ENCODE peak calls at places on chromosome 6, in four cellular contexts. G is H9, T is mesenchymal stem cell, X is neural progenitor cell. S is an unnamed sample.

GRCh38 chr6:47097092-47097945 is 55.2 kb upstream of the ADGRF1 start:
- DNase-seq in G (peak), T (peak), X (peak), S (peak)

GRCh38 chr6:147099974-147100373 is 104.2 kb upstream of the STXBP5 start:
- DNase-seq in G (no peak), T (peak), X (no peak), S (peak)

GRCh38 chr6:157650261-157650640 is 172.8 kb upstream of the SNX9 start:
- DNase-seq in G (no peak), T (no peak), X (no peak), S (no peak)

GRCh38 chr6:3442444-3443220 is 14.2 kb downstream of the SLC22A23 start:
- DNase-seq in G (no peak), T (peak), X (no peak), S (peak)

GRCh38 chr6:79038061-79038460 is 40.0 kb downstream of the PHIP start:
- DNase-seq in G (no peak), T (no peak), X (peak), S (no peak)

GRCh38 chr6:36171573-36171972 is 25.0 kb upstream of the BRPF3 start:
- DNase-seq in G (no peak), T (no peak), X (no peak), S (no peak)

GRCh38 chr6:38739532-38739931 is 24.4 kb downstream of the DNAH8 start:
- DNase-seq in G (no peak), T (no peak), X (no peak), S (no peak)

GRCh38 chr6:169847141-169847674 is 95.8 kb downstream of the ERMARD start:
- DNase-seq in G (no peak), T (no peak), X (no peak), S (peak)

GRCh38 chr6:551405-551804 is 105.5 kb downstream of the HUS1B start:
- DNase-seq in G (peak), T (peak), X (peak), S (no peak)

GRCh38 chr6:30922447-30922852 is 8.4 kb downstream of the VARS2 start:
- DNase-seq in G (peak), T (no peak), X (no peak), S (no peak)

GRCh38 chr6:138523347-138524210 is 24.3 kb upstream of the NHSL1 start:
- DNase-seq in G (no peak), T (peak), X (no peak), S (peak)

GRCh38 chr6:28600188-28600587 is 74.5 kb downstream of the GPX5 start:
- DNase-seq in G (no peak), T (no peak), X (no peak), S (no peak)

GRCh38 chr6:137967689-137968467 is 100.8 kb downstream of the TNFAIP3 start:
- DNase-seq in G (no peak), T (no peak), X (no peak), S (peak)

GRCh38 chr6:1763411-1763810 is 153.7 kb downstream of the FOXC1 start:
- DNase-seq in G (no peak), T (no peak), X (no peak), S (no peak)

GRCh38 chr6:20497200-20497820 is 36.9 kb upstream of the CDKAL1 start:
- DNase-seq in G (no peak), T (peak), X (no peak), S (no peak)

GRCh38 chr6:4672772-4673171 is 103.4 kb upstream of the CDYL start:
- DNase-seq in G (no peak), T (peak), X (no peak), S (peak)

GRCh38 chr6:123509112-123509511 is 127.6 kb downstream of the TRDN start:
- DNase-seq in G (no peak), T (peak), X (no peak), S (no peak)

GRCh38 chr6:137020771-137021170 is 24.0 kb downstream of the IL20RA start:
- DNase-seq in G (no peak), T (no peak), X (no peak), S (no peak)

GRCh38 chr6:17640477-17640917 is 40.4 kb downstream of the FAM8A1 start:
- DNase-seq in G (no peak), T (peak), X (no peak), S (no peak)

GRCh38 chr6:115982453-115982852 is 78.2 kb downstream of the FRK start:
- DNase-seq in G (no peak), T (no peak), X (no peak), S (no peak)

GRCh38 chr6:116018976-116019375 is 41.7 kb downstream of the FRK start:
- DNase-seq in G (no peak), T (no peak), X (no peak), S (no peak)

GRCh38 chr6:169845426-169846285 is 94.2 kb downstream of the ERMARD start:
- DNase-seq in G (peak), T (no peak), X (no peak), S (peak)

GRCh38 chr6:109192865-109193264 is 97.6 kb downstream of the CEP57L1 start:
- DNase-seq in G (no peak), T (no peak), X (no peak), S (no peak)

GRCh38 chr6:63634630-63635029 is 972 bp upstream of the PHF3 start:
- DNase-seq in G (no peak), T (peak), X (peak), S (no peak)

GRCh38 chr6:157574851-157575424 is 193.9 kb downstream of the ZDHHC14 start:
- DNase-seq in G (no peak), T (no peak), X (no peak), S (no peak)

GRCh38 chr6:169800668-169801395 is 49.4 kb downstream of the ERMARD start:
- DNase-seq in G (peak), T (peak), X (no peak), S (peak)

GRCh38 chr6:130460934-130461333 is 95.1 kb downstream of the TMEM200A start:
- DNase-seq in G (no peak), T (no peak), X (no peak), S (no peak)

GRCh38 chr6:157063176-157063934 is 260.0 kb downstream of the TMEM242 start:
- DNase-seq in G (no peak), T (no peak), X (no peak), S (no peak)

GRCh38 chr6:80789912-80790635 is 683.6 kb downstream of the BCKDHB start:
- DNase-seq in G (no peak), T (peak), X (no peak), S (no peak)

GRCh38 chr6:33156561-33156960 is 35.7 kb downstream of the COL11A2 start:
- DNase-seq in G (no peak), T (no peak), X (no peak), S (peak)

GRCh38 chr6:116513224-116513875 is 1.9 kb downstream of the CALHM5 start:
- DNase-seq in G (no peak), T (no peak), X (no peak), S (no peak)

GRCh38 chr6:36703982-36704381 is 6.4 kb downstream of the RAB44 start:
- DNase-seq in G (no peak), T (no peak), X (no peak), S (no peak)

GRCh38 chr6:163352011-163352685 is 62.4 kb upstream of the QKI start:
- DNase-seq in G (no peak), T (no peak), X (no peak), S (no peak)

GRCh38 chr6:116682334-116682712 is 1.3 kb downstream of the KPNA5 start:
- DNase-seq in G (no peak), T (peak), X (peak), S (peak)

GRCh38 chr6:134466751-134467525 is 149.0 kb upstream of the SGK1 start:
- DNase-seq in G (no peak), T (no peak), X (no peak), S (no peak)

GRCh38 chr6:150196942-150197745 is 54.3 kb downstream of the PPP1R14C start:
- DNase-seq in G (no peak), T (peak), X (no peak), S (peak)

GRCh38 chr6:81049425-81050042 is 702.9 kb downstream of the TENT5A start:
- DNase-seq in G (no peak), T (peak), X (no peak), S (no peak)

GRCh38 chr6:136147342-136147741 is 102.8 kb downstream of the MTFR2 start:
- DNase-seq in G (no peak), T (no peak), X (no peak), S (no peak)

GRCh38 chr6:99514089-99514488 is 1.1 kb downstream of the USP45 start:
- DNase-seq in G (no peak), T (peak), X (peak), S (no peak)

GRCh38 chr6:113936093-113936934 is 34.6 kb downstream of the HDAC2 start:
- DNase-seq in G (no peak), T (peak), X (peak), S (peak)

GRCh38 chr6:15950962-15951569 is 177.8 kb upstream of the MYLIP start:
- DNase-seq in G (no peak), T (no peak), X (no peak), S (no peak)

GRCh38 chr6:15948930-15949900 is 179.7 kb upstream of the MYLIP start:
- DNase-seq in G (peak), T (peak), X (no peak), S (no peak)

GRCh38 chr6:15955484-15955883 is 173.4 kb upstream of the MYLIP start:
- DNase-seq in G (no peak), T (no peak), X (no peak), S (no peak)

GRCh38 chr6:15953152-15953880 is 175.6 kb upstream of the MYLIP start:
- DNase-seq in G (no peak), T (peak), X (no peak), S (no peak)

GRCh38 chr6:15952231-15953151 is 176.4 kb upstream of the MYLIP start:
- DNase-seq in G (no peak), T (no peak), X (no peak), S (no peak)
- H2AFZ ChIP-seq in G (no peak), T (no peak), X (no peak), S (no peak)

GRCh38 chr6:144897441-144897921 is 612.3 kb downstream of the UTRN start:
- DNase-seq in G (no peak), T (peak), X (no peak), S (no peak)
- H2AFZ ChIP-seq in G (no peak), T (no peak), X (no peak), S (peak)

DNA sequence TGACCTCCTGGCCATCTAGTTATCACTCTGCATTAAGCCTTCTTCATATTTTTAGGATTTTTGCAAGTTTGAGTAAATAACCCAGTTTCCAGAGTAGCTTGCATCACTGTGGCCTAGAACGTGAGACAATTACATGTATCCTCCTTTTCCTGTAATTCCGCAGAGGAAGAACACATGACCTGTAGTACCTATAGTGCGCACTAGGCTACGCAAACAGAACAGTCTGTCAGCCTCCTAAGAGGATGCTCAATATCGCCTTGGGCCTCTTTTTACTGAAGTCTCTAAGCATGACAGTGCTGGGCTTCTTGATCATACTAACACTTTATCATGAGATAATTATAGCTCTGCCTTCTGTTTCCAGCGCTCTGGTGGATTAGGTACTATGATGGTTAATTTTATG is 20.2 kb upstream of the NR2E1 start:
- DNase-seq in G (peak), T (no peak), X (peak), S (no peak)
- H2AFZ ChIP-seq in G (no peak), T (no peak), X (no peak), S (no peak)

GRCh38 chr6:11961137-11961779 is 50.9 kb upstream of the HIVEP1 start:
- DNase-seq in G (no peak), T (no peak), X (no peak), S (no peak)
- H2AFZ ChIP-seq in G (no peak), T (no peak), X (peak), S (peak)

GRCh38 chr6:84547341-84547794 is 217.0 kb downstream of the TBX18 start:
- DNase-seq in G (no peak), T (no peak), X (no peak), S (no peak)
- H2AFZ ChIP-seq in G (no peak), T (no peak), X (no peak), S (no peak)

DNA sequence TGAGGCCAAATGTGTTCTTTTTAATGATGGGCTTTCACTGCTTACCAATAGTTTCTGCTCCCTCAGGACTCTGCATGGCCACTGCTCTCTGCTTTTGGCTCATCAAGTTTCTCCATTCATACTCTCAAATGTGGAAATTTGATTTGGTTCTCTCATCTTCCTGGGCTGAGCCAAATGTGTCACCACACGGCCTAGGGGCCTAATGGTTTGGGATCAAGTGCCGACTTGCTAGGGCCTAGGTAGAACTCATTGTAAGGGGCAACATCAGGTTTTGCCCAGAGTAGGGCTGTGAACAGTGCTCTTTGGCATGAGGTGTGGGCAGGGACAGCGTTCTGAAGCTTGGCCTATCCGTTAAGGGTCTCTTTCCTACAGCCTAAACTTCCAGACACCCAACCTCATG is 3.9 kb upstream of the MRPS10 start:
- DNase-seq in G (no peak), T (no peak), X (no peak), S (no peak)
- H2AFZ ChIP-seq in G (no peak), T (no peak), X (no peak), S (no peak)

S was measured in osteoblast.